ENCODE peak calls at places on chromosomes 13 and 19, in five cellular contexts. V, T, H, Y and J are unnamed samples.
A peak's percentile ranks its signal among the peaks of the same experiment; 100 is the strongest.

GRCh38 chr19:5530701-5531100 is 37.1 kb downstream of the TINCR start:
- DNase-seq in V (no peak), T (no peak), H (no peak), Y (no peak), J (no peak)

GRCh38 chr19:18013621-18014111 is 5.7 kb downstream of the ARRDC2 start:
- DNase-seq in V (no peak), T (no peak), H (no peak), Y (peak; percentile 33), J (no peak)

GRCh38 chr19:17526922-17527321 is 15.5 kb downstream of the PGLS start:
- DNase-seq in V (no peak), T (no peak), H (no peak), Y (no peak), J (no peak)

GRCh38 chr13:30196025-30196424 is 111.3 kb downstream of the KATNAL1 start:
- DNase-seq in V (no peak), T (no peak), H (no peak), Y (no peak), J (peak; percentile 10)

GRCh38 chr13:95842898-95843297 is 166.0 kb downstream of the DNAJC3 start:
- DNase-seq in V (no peak), T (no peak), H (no peak), Y (no peak), J (no peak)

GRCh38 chr13:50080158-50080855 is 65.1 kb downstream of the KCNRG start:
- DNase-seq in V (no peak), T (peak; percentile 38), H (no peak), Y (peak; percentile 31), J (peak; percentile 63)

GRCh38 chr13:31100721-31101120 is 61.0 kb downstream of the HSPH1 start:
- DNase-seq in V (no peak), T (no peak), H (no peak), Y (no peak), J (no peak)

GRCh38 chr13:37303610-37304009 is 198.1 kb upstream of the CSNK1A1L start:
- DNase-seq in V (no peak), T (no peak), H (no peak), Y (no peak), J (no peak)

GRCh38 chr19:55526216-55527196 is 10.4 kb downstream of the SBK2 start:
- DNase-seq in V (no peak), T (no peak), H (no peak), Y (peak; percentile 89), J (peak; percentile 56)

GRCh38 chr13:90428522-90429210 is 918.8 kb upstream of the MIR17HG start:
- DNase-seq in V (no peak), T (no peak), H (no peak), Y (no peak), J (no peak)

GRCh38 chr19:55537741-55538111 is 793 bp upstream of the SBK2 start:
- DNase-seq in V (no peak), T (no peak), H (no peak), Y (no peak), J (no peak)

GRCh38 chr13:80666782-80667537 is 326.0 kb upstream of the SPRY2 start:
- DNase-seq in V (no peak), T (no peak), H (no peak), Y (no peak), J (no peak)

GRCh38 chr19:4624733-4625362 is 14.5 kb upstream of the TNFAIP8L1 start:
- DNase-seq in V (no peak), T (no peak), H (no peak), Y (peak; percentile 20), J (peak; percentile 38)